ENCODE peak calls at places on chromosome 14, in seven cellular contexts. P, Z, M, B, L, X and I are unnamed samples.
A peak's percentile ranks its signal among the peaks of the same experiment; 100 is the strongest.

GRCh38 chr14:94562019-94562418 is 777 bp downstream of the SERPINA4 start:
- DNase-seq in P (no peak), Z (no peak), M (no peak), B (no peak), L (no peak), X (no peak), I (no peak)

GRCh38 chr14:100106260-100106659 is 41.0 kb downstream of the EVL start:
- DNase-seq in P (no peak), Z (no peak), M (no peak), B (no peak), L (no peak), X (no peak), I (no peak)

GRCh38 chr14:71005076-71005475 is 97.8 kb downstream of the PCNX1 start:
- DNase-seq in P (no peak), Z (peak; percentile 14), M (no peak), B (no peak), L (no peak), X (no peak), I (no peak)

GRCh38 chr14:83816755-83817154 is 1713.2 kb upstream of the FLRT2 start:
- DNase-seq in P (peak; percentile 57), Z (no peak), M (no peak), B (no peak), L (no peak), X (peak; percentile 74), I (no peak)

GRCh38 chr14:31159682-31160296 is 47.8 kb downstream of the HECTD1 start:
- DNase-seq in P (peak; percentile 65), Z (peak; percentile 88), M (peak; percentile 24), B (no peak), L (no peak), X (peak; percentile 57), I (no peak)

GRCh38 chr14:68135028-68135427 is 315.4 kb downstream of the RAD51B start:
- DNase-seq in P (no peak), Z (no peak), M (no peak), B (no peak), L (no peak), X (no peak), I (no peak)

GRCh38 chr14:78316058-78316457 is 145.9 kb downstream of the NRXN3 start:
- DNase-seq in P (no peak), Z (no peak), M (no peak), B (no peak), L (peak; percentile 64), X (no peak), I (no peak)

GRCh38 chr14:73264080-73264895 is 27.0 kb downstream of the PAPLN start:
- DNase-seq in P (no peak), Z (no peak), M (no peak), B (peak; percentile 40), L (no peak), X (no peak), I (no peak)

GRCh38 chr14:63266106-63266505 is 52.6 kb downstream of the GPHB5 start:
- DNase-seq in P (no peak), Z (no peak), M (no peak), B (no peak), L (peak; percentile 75), X (peak; percentile 21), I (peak; percentile 82)

GRCh38 chr14:50830044-50830931 is 674 bp downstream of the NIN start:
- DNase-seq in P (peak; percentile 41), Z (peak; percentile 69), M (peak; percentile 56), B (peak; percentile 85), L (peak; percentile 87), X (peak; percentile 41), I (peak; percentile 57)

GRCh38 chr14:68692916-68693771 is 99.7 kb downstream of the ZFP36L1 start:
- DNase-seq in P (peak; percentile 84), Z (peak; percentile 90), M (no peak), B (no peak), L (no peak), X (peak; percentile 82), I (peak; percentile 29)

GRCh38 chr14:71166434-71166833 is 259.2 kb downstream of the PCNX1 start:
- DNase-seq in P (peak; percentile 70), Z (peak; percentile 87), M (peak; percentile 79), B (peak; percentile 70), L (peak; percentile 62), X (peak; percentile 85), I (peak; percentile 77)

GRCh38 chr14:58572092-58572853 is 65.5 kb upstream of the DACT1 start:
- DNase-seq in P (peak; percentile 21), Z (peak; percentile 82), M (no peak), B (no peak), L (no peak), X (peak; percentile 89), I (peak; percentile 10)

GRCh38 chr14:32998433-32998832 is 59.8 kb downstream of the NPAS3 start:
- DNase-seq in P (peak; percentile 36), Z (peak; percentile 54), M (no peak), B (no peak), L (no peak), X (peak; percentile 9), I (peak; percentile 9)

DNA sequence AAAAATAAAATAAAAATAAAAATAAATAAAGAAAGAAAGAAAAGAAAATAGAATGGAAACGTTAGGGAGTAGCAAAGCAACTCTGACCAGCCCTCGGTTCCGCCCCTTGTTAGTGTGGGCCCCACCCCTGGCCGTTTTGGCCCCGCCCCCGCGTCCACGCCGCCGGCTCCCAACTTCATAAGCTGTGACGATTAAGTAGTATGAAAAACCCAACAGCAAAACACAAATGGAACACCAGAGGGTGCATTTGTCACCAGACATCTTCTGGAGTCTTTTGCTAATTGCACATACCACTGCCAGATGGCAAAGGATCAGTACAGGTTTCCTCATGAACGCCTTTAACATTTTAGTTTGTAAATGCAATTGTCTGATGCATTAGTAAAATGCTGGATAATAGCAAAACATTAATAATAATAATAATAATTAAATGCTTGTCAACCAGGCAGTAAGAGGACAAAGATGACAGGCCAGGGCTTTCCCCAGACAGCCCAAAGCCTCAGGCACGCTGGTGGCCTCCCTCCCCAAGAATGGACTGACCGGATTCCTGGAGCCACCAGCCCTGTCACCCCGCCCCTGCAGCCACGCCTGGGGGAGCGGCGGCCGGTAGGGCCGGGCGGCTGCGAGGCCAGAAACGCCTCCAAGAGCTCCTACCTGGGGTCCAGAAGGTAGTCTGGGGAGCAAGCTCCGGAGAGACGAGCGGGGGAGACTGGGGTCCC is 23.6 kb downstream of the HSP90AA1 start:
- DNase-seq in P (peak; percentile 89), Z (peak; percentile 93), M (peak; percentile 93), B (peak; percentile 94), L (peak; percentile 84), X (peak; percentile 83), I (peak; percentile 84)
- H3K4me3 ChIP-seq in P (no peak overlapping the region), Z (no peak overlapping the region), M (no peak overlapping the region), B (no peak overlapping the region), L (no peak overlapping the region), X (no peak overlapping the region), I (no peak overlapping the region)

GRCh38 chr14:104636131-104636530 is 31.6 kb upstream of the TMEM179 start:
- DNase-seq in P (no peak), Z (no peak), M (no peak), B (no peak), L (no peak), X (no peak), I (no peak)
- H3K27me3 ChIP-seq in P (no peaks in the 10 kb centered on the region), Z (peaks cover 40% of the 10 kb centered on the region), M (no peaks in the 10 kb centered on the region), B (no peaks in the 10 kb centered on the region), L (no peaks in the 10 kb centered on the region), X (peaks cover 17% of the 10 kb centered on the region), I (no peaks in the 10 kb centered on the region)

GRCh38 chr14:105014631-105015030 is 6.3 kb downstream of the CDCA4 start:
- DNase-seq in P (no peak), Z (no peak), M (no peak), B (no peak), L (no peak), X (no peak), I (no peak)
- H3K9ac ChIP-seq in P (no peak overlapping the region), Z (no peak overlapping the region), M (no peak overlapping the region), B (peak overlapping the region; percentile 3), L (no peak overlapping the region), X (peak overlapping the region; percentile 16), I (no peak overlapping the region)

GRCh38 chr14:21263284-21264024 is 5.8 kb downstream of the HNRNPC start:
- DNase-seq in P (peak; percentile 79), Z (peak; percentile 50), M (no peak), B (no peak), L (no peak), X (peak; percentile 49), I (no peak)

GRCh38 chr14:21258889-21259787 is 10.1 kb downstream of the HNRNPC start:
- DNase-seq in P (no peak), Z (no peak), M (no peak), B (no peak), L (no peak), X (no peak), I (no peak)

GRCh38 chr14:21264025-21264801 is 5.0 kb downstream of the HNRNPC start:
- DNase-seq in P (peak; percentile 74), Z (peak; percentile 94), M (no peak), B (no peak), L (no peak), X (peak; percentile 91), I (peak; percentile 80)

GRCh38 chr14:21261824-21262223 is 7.4 kb downstream of the HNRNPC start:
- DNase-seq in P (no peak), Z (no peak), M (no peak), B (no peak), L (no peak), X (no peak), I (no peak)

GRCh38 chr14:21262410-21262809 is 6.8 kb downstream of the HNRNPC start:
- DNase-seq in P (no peak), Z (no peak), M (no peak), B (no peak), L (no peak), X (no peak), I (no peak)
- H3K4me3 ChIP-seq in P (no peak overlapping the region), Z (no peak overlapping the region), M (no peak overlapping the region), B (no peak overlapping the region), L (peak overlapping the region; percentile 37), X (no peak overlapping the region), I (no peak overlapping the region)

GRCh38 chr14:101541063-101541462 is 20.2 kb upstream of the DIO3 start:
- DNase-seq in P (no peak), Z (no peak), M (no peak), B (no peak), L (no peak), X (no peak), I (no peak)
- H3K27me3 ChIP-seq in P (no peaks in the 10 kb centered on the region), Z (peaks cover 8% of the 10 kb centered on the region), M (no peaks in the 10 kb centered on the region), B (no peaks in the 10 kb centered on the region), L (no peaks in the 10 kb centered on the region), X (peaks cover 18% of the 10 kb centered on the region), I (no peaks in the 10 kb centered on the region)

DNA sequence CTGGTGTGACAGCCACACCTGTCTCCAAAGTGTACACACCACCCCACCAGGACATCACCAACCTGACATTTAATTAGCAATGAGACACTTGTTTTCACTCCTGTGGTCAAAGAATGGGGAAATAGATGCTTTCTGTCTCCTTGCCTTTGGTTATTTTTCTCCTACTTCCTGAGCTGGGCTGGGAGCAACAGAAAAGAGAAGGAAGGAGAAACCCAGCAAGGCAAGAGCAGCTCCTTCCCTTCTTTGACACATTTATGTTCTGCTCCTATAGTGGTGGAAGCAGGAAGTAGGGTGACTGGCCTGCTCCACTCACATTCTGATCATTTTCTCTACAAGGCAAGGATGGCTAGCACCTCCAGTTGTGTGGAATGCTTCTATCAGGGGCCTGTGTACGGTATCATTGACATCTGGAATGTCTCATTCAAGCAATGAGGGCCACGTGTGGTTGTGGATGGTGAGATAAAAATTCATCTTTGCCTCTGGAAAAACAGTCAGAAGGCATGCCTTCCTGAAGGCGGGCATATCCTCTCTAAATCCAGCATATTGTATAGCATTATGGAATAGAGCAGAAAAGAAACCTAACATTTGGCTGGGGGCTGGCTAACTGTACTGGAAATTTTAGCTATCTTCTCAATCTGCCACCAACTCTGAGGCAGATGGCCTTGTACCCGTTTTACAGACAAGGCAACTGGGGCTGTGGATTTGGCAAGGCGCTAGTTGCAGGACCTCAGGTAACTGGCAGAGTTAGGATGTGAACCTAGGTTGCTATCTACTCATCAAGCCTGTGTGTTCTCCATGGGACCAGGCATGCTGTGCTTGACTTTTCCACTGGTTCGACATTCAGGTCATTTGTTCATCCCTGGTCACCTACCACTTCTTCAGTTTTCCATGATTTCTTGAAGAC is 24.7 kb upstream of the LGALS3 start:
- DNase-seq in P (no peak), Z (no peak), M (no peak), B (no peak), L (no peak), X (no peak), I (no peak)
- H3K9ac ChIP-seq in P (no peak overlapping the region), Z (peak overlapping the region; percentile 90), M (peak overlapping the region; percentile 87), B (no peak overlapping the region), L (no peak overlapping the region), X (peak overlapping the region; percentile 68), I (peak overlapping the region; percentile 96)